ENCODE peak calls at places on chromosomes 13 and 19, in four cellular contexts. Z is activated CD4-positive, alpha-beta T cell treated with anti-CD3 and anti-CD28 coated beads for 48 hours; N is PC-9; S is T-helper 1 cell. W is an unnamed sample.

GRCh38 chr19:39397360-39398296 is 6.5 kb downstream of the MED29 start:
- DNase-seq in N (peak; percentile 85), Z (peak; percentile 96), S (peak; percentile 93), W (peak; percentile 78)

GRCh38 chr19:10835089-10835753 is 791 bp downstream of the TMED1 start:
- DNase-seq in N (no peak), S (no peak), Z (no peak), W (peak; percentile 29)

GRCh38 chr19:7540761-7541480 is 5.4 kb downstream of the PNPLA6 start:
- DNase-seq in S (no peak), Z (peak; percentile 69), N (no peak), W (peak; percentile 45)

GRCh38 chr19:7869910-7870511 is 4.2 kb downstream of the PRR36 start:
- DNase-seq in Z (peak; percentile 78), S (peak; percentile 60), N (peak; percentile 85), W (peak; percentile 87)

GRCh38 chr19:38402967-38403674 is at the start of gene FAM98C:
- DNase-seq in Z (peak; percentile 97), S (peak; percentile 96), N (peak; percentile 97), W (peak; percentile 94)

GRCh38 chr13:34933786-34934185 is 8.3 kb upstream of the NBEA start:
- DNase-seq in N (no peak), S (no peak), Z (no peak), W (no peak)

GRCh38 chr19:1471514-1472107 is 7.4 kb downstream of the C19orf25 start:
- DNase-seq in N (no peak), Z (no peak), S (no peak), W (peak; percentile 31)

GRCh38 chr13:79637086-79637763 is 156.3 kb downstream of the NDFIP2 start:
- DNase-seq in S (no peak), Z (no peak), N (no peak), W (no peak)

GRCh38 chr19:8174706-8175105 is 25.3 kb upstream of the FBN3 start:
- DNase-seq in N (no peak), Z (no peak), S (no peak), W (peak; percentile 77)

GRCh38 chr19:21084343-21084742 is 2.3 kb downstream of the ZNF714 start:
- DNase-seq in S (no peak), N (no peak), Z (peak; percentile 40), W (no peak)

GRCh38 chr19:38134538-38135149 is 89.4 kb downstream of the DPF1 start:
- DNase-seq in S (peak; percentile 8), Z (peak; percentile 64), N (peak; percentile 20), W (peak; percentile 36)

GRCh38 chr19:34350161-34350561 is 14.8 kb upstream of the GPI start:
- DNase-seq in Z (peak; percentile 76), N (no peak), S (peak; percentile 73), W (no peak)

GRCh38 chr13:44159633-44160279 is 213.9 kb upstream of the SERP2 start:
- DNase-seq in Z (no peak), N (peak; percentile 54), S (no peak), W (peak; percentile 95)

GRCh38 chr19:43784981-43785808 is 4.4 kb upstream of the KCNN4 start:
- DNase-seq in Z (peak; percentile 66), S (peak; percentile 53), N (peak; percentile 86), W (peak; percentile 84)

GRCh38 chr13:24023073-24023472 is 125.8 kb upstream of the C1QTNF9B start:
- DNase-seq in S (no peak), N (no peak), Z (no peak), W (no peak)

GRCh38 chr13:21297452-21297851 is 121.0 kb downstream of the MRPL57 start:
- DNase-seq in S (no peak), N (no peak), Z (no peak), W (no peak)

GRCh38 chr19:42282036-42282762 is 13.1 kb downstream of the CIC start:
- DNase-seq in N (no peak), S (no peak), Z (no peak), W (no peak)

GRCh38 chr13:60152114-60152513 is 11.6 kb downstream of the DIAPH3 start:
- DNase-seq in Z (no peak), N (no peak), S (no peak), W (peak; percentile 19)

GRCh38 chr13:44307844-44308243 is 65.8 kb upstream of the SERP2 start:
- DNase-seq in S (no peak), Z (no peak), N (peak; percentile 27), W (peak; percentile 40)

GRCh38 chr19:1425102-1425842 is 12.9 kb upstream of the RPS15 start:
- DNase-seq in S (no peak), Z (no peak), N (no peak), W (no peak)

GRCh38 chr19:49155830-49156346 is 692 bp upstream of the HRC start:
- DNase-seq in S (no peak), Z (no peak), N (no peak), W (no peak)

GRCh38 chr13:40503026-40503425 is 163.4 kb downstream of the FOXO1 start:
- DNase-seq in Z (no peak), S (no peak), N (no peak), W (no peak)

GRCh38 chr19:48325265-48325910 is at the start of gene EMP3:
- DNase-seq in S (peak; percentile 85), Z (peak; percentile 91), N (peak; percentile 76), W (peak; percentile 56)

GRCh38 chr19:54439174-54439851 is 9.7 kb upstream of the LENG8 start:
- DNase-seq in S (no peak), Z (peak; percentile 53), N (no peak), W (peak; percentile 68)

GRCh38 chr19:6272913-6273600 is 6.7 kb downstream of the MLLT1 start:
- DNase-seq in N (no peak), S (no peak), Z (no peak), W (no peak)

GRCh38 chr19:41426116-41426841 is 895 bp downstream of the B3GNT8 start:
- DNase-seq in S (no peak), Z (no peak), N (no peak), W (no peak)

GRCh38 chr19:54434112-54434861 is 14.7 kb upstream of the LENG8 start:
- DNase-seq in S (no peak), N (no peak), Z (no peak), W (no peak)

GRCh38 chr13:74930402-74931165 is 551.4 kb downstream of the TBC1D4 start:
- DNase-seq in Z (no peak), N (no peak), S (no peak), W (peak; percentile 86)

GRCh38 chr13:84528408-84529055 is 646.3 kb upstream of the SLITRK1 start:
- DNase-seq in Z (no peak), S (no peak), N (no peak), W (no peak)

GRCh38 chr19:20928371-20928770 is 5.3 kb downstream of the ZNF85 start:
- DNase-seq in S (no peak), N (no peak), Z (no peak), W (no peak)

W was measured in PC-3.